ENCODE peak calls at places on chromosomes 1 and 21, in nine cellular contexts. U is uterus, M is AG04450, P is tibial artery, C is astrocyte, G is left lung, R is fibroblast of lung, H is mammary epithelial cell, F is Caco-2. T is an unnamed sample.

GRCh38 chr1:234980657-234981396 is 147.8 kb downstream of the TOMM20 start:
- DNase-seq in R (peak), F (no peak), M (no peak), C (peak), G (peak), U (peak), P (peak), H (peak), T (peak)

GRCh38 chr1:68228833-68229232 is 3.5 kb downstream of the WLS start:
- DNase-seq in C (no peak), H (peak), U (no peak), P (no peak), G (no peak), R (peak), F (no peak), M (no peak), T (peak)

GRCh38 chr1:11804666-11805453 is 904 bp downstream of the MTHFR start:
- DNase-seq in P (peak), R (peak), F (no peak), M (no peak), U (peak), C (peak), H (peak), G (no peak), T (peak)

GRCh38 chr21:27359141-27359540 is 392.3 kb upstream of the ADAMTS5 start:
- DNase-seq in R (peak), U (no peak), M (peak), H (no peak), C (peak), G (no peak), F (no peak), P (no peak), T (peak)

GRCh38 chr1:221868894-221869293 is 127.0 kb upstream of the DUSP10 start:
- DNase-seq in C (peak), H (peak), F (no peak), R (peak), P (no peak), G (no peak), U (no peak), M (peak), T (peak)

GRCh38 chr1:59520194-59520593 is 223.3 kb downstream of the FGGY start:
- DNase-seq in C (peak), H (no peak), G (no peak), R (no peak), F (no peak), M (no peak), P (peak), U (peak), T (peak)

GRCh38 chr21:26125433-26126167 is 45.0 kb downstream of the APP start:
- DNase-seq in F (no peak), R (no peak), P (no peak), H (no peak), C (no peak), G (no peak), U (no peak), M (no peak), T (no peak)

GRCh38 chr1:109740615-109741373 is at the start of gene GSTM3:
- DNase-seq in F (no peak), H (no peak), P (no peak), C (peak), U (no peak), G (no peak), M (no peak), R (no peak), T (no peak)

GRCh38 chr1:182564605-182565004 is 24.5 kb downstream of the RNASEL start:
- DNase-seq in C (no peak), U (no peak), F (no peak), H (no peak), M (no peak), G (no peak), R (no peak), P (no peak), T (no peak)

GRCh38 chr1:155913969-155914757 is 3.0 kb upstream of the RIT1 start:
- DNase-seq in U (no peak), M (peak), R (peak), P (no peak), G (no peak), C (no peak), F (no peak), H (no peak), T (no peak)

GRCh38 chr1:155910621-155911121 is 478 bp downstream of the RIT1 start:
- DNase-seq in C (peak), F (peak), U (no peak), H (peak), R (peak), G (no peak), M (no peak), P (peak), T (peak)

GRCh38 chr1:155909894-155910293 is 1.3 kb downstream of the RIT1 start:
- DNase-seq in C (peak), P (peak), U (no peak), H (peak), F (no peak), R (peak), M (no peak), G (peak), T (peak)

GRCh38 chr1:155911156-155912055 is at the start of gene RIT1:
- DNase-seq in C (peak), U (peak), F (peak), R (peak), M (no peak), H (peak), G (peak), P (peak), T (peak)

DNA sequence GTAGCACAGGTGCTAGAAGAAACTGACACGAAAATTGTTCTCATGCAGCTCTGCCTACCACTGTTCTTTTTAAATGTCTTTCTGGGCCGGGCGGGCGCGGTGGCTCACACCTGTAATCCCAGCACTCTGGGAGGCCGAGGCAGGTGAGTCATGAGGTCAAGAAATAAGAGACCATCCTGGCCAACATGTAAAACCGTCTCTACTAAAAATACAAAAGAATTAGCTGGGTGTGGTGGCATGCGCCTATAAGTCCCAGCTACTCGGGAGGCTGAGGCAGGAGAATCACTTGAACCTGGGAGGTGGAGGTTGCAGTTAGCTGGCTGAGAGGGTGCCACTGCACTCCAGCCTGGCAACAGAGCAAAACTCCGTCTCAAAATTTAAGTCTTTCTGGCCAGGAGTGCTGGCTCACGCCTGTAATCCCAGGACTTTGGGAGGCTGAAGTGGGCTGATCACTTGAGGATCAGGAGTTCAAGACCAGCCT is 947 bp upstream of the RIT1 start:
- DNase-seq in G (no peak), C (no peak), H (peak), F (peak), P (no peak), R (no peak), U (no peak), M (no peak), T (no peak)
- H3K4me3 ChIP-seq in G (no peak), C (no peak), H (no peak), F (no peak), P (peak), R (no peak), U (no peak), M (no peak), T (no peak)

DNA sequence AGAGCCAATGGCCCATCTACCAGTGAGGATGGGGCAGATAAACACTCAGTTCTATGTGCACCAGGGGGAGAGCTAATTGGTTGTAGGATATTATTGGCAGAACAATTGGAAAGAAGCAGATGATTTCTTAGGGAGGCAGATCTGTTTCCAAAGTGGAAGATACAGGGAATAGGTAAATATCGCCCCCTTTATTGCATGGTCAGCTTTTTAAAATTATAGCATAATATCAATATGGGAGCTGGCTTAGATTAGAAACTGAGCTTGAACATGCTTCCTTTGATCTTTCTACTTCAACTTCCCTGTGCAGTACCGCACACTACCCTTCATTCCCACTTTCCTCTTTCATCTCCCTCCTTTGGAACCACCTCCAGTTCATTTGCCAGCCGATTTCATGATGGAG is 64.0 kb upstream of the PLXNA2 start:
- DNase-seq in C (no peak), U (no peak), R (no peak), P (no peak), F (no peak), M (no peak), G (no peak), H (no peak), T (no peak)
- TF ChIP-seq CTCF in C (no peak), U (no peak), R (no peak), P (no peak), F (no peak), M (no peak), G (no peak), H (no peak), T (no peak)

GRCh38 chr1:193540511-193540910 is 354.1 kb upstream of the B3GALT2 start:
- DNase-seq in P (no peak), U (no peak), G (no peak), H (no peak), M (no peak), F (no peak), R (no peak), C (no peak), T (no peak)

GRCh38 chr1:193537266-193538003 is 351.0 kb upstream of the B3GALT2 start:
- DNase-seq in U (no peak), P (no peak), C (no peak), F (no peak), G (no peak), H (no peak), M (no peak), R (no peak), T (no peak)

GRCh38 chr1:193538004-193538355 is 351.6 kb upstream of the B3GALT2 start:
- DNase-seq in G (no peak), U (no peak), P (no peak), H (no peak), R (no peak), C (no peak), M (no peak), F (no peak), T (no peak)

GRCh38 chr1:193538690-193539089 is 352.3 kb upstream of the B3GALT2 start:
- DNase-seq in R (no peak), P (no peak), H (no peak), C (no peak), G (no peak), U (no peak), M (no peak), F (no peak), T (no peak)

GRCh38 chr1:193539731-193540459 is 353.5 kb upstream of the B3GALT2 start:
- DNase-seq in G (no peak), H (no peak), U (no peak), C (no peak), R (no peak), F (no peak), P (no peak), M (no peak), T (no peak)
- H3K4me3 ChIP-seq in G (no peak), H (no peak), U (no peak), C (no peak), R (no peak), F (no peak), P (no peak), M (no peak), T (no peak)

GRCh38 chr1:24873148-24873547 is 56.9 kb downstream of the RUNX3 start:
- DNase-seq in H (no peak), M (no peak), C (no peak), G (no peak), P (no peak), U (no peak), F (no peak), R (no peak), T (no peak)
- TF ChIP-seq CTCF in H (no peak), M (no peak), C (no peak), G (no peak), P (no peak), U (no peak), F (no peak), R (no peak), T (no peak)

DNA sequence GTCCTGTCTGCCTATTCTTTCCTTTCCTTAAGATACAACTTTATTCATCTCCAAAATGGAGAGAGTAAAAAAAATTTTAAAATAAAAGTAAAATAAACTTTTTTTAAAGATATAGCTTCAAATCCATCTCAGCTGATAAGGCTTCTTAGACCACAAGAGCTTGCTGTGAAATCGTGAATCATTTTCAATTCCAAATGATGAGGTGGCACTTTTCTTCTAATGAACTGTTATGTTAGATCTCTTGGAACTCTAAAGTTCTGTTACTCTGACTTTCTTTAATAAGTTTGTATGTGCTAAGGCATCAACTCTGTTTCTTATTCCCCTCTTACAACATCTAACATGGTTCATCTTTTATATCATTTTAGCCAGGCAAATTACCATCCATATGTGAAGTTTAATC is 4.5 kb downstream of the SH3GLB1 start:
- DNase-seq in C (peak), G (no peak), R (peak), U (no peak), F (no peak), H (no peak), P (no peak), M (no peak), T (peak)
- H3K4me3 ChIP-seq in C (no peak), G (no peak), R (peak), U (no peak), F (no peak), H (no peak), P (no peak), M (no peak), T (peak)

GRCh38 chr1:116495534-116495933 is 75.3 kb downstream of the CD58 start:
- DNase-seq in H (no peak), U (no peak), M (no peak), R (no peak), F (no peak), C (peak), G (no peak), P (no peak), T (no peak)
- TF ChIP-seq CTCF in H (no peak), U (no peak), M (no peak), R (no peak), F (no peak), C (no peak), G (no peak), P (no peak), T (no peak)

DNA sequence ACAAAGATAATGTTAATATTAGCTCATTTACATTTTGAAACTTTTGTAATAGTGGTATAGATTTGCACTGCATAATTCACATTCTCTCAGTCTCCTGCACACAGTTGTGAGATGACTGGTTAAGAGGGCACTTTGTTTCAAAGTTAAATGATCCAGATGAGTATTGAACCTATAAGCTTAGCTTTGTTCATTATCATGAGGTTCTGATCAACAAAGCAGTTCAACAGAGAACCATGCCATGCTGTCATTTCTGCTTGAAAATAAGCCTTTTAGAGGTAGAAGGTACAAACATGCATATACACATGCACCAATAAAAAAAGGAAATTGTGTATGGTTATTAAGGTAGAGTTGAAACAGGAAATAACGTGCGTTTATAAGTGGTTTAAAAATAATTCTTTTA is 4.8 kb downstream of the RAP1A start:
- DNase-seq in M (no peak), C (no peak), F (no peak), P (no peak), U (no peak), R (no peak), G (no peak), H (no peak), T (no peak)
- H3K4me3 ChIP-seq in M (no peak), C (no peak), F (no peak), P (no peak), U (no peak), R (no peak), G (no peak), H (no peak), T (no peak)